ENCODE peak calls at places on chromosomes 4 and X, in ten cellular contexts. A is GM20000; V is HL-60; Z is EL; D is bronchial epithelial cell; U is stimulated activated CD4-positive, alpha-beta T cell treated with anti-CD3 and anti-CD28 coated beads, Interleukin-2, amount 100 ng/mL, for 24 hours; G is activated T-cell treated with anti-CD3 and anti-CD28 coated beads, Interleukin-2, amount 50 U/mL, for 72 hours; J is neural crest cell; M is psoas muscle; L is M059J. O is an unnamed sample.

GRCh38 chrX:154738013-154738738 is 12.7 kb downstream of the GAB3 start:
- DNase-seq in D (peak; percentile 68), V (no peak), U (peak; percentile 20), Z (peak; percentile 68), L (peak; percentile 78), A (no peak), J (no peak), M (peak; percentile 55), G (no peak), O (peak; percentile 42)

GRCh38 chrX:44570524-44570923 is 27.9 kb upstream of the FUNDC1 start:
- DNase-seq in V (no peak), J (no peak), L (peak; percentile 48), D (peak; percentile 30), M (no peak), G (no peak), U (no peak), A (no peak), Z (peak; percentile 8), O (no peak)

GRCh38 chr4:151766691-151767090 is 5.9 kb upstream of the GATB start:
- DNase-seq in U (no peak), M (no peak), G (no peak), Z (no peak), D (peak; percentile 43), J (no peak), A (no peak), V (no peak), L (no peak), O (no peak)

GRCh38 chrX:85928606-85929005 is 118.8 kb downstream of the CHM start:
- DNase-seq in D (no peak), U (no peak), G (no peak), L (no peak), V (no peak), A (no peak), Z (no peak), M (no peak), J (no peak), O (no peak)

GRCh38 chr4:155604718-155605601 is 61.7 kb upstream of the GUCY1A1 start:
- DNase-seq in G (no peak), J (no peak), A (no peak), U (no peak), L (peak; percentile 85), Z (peak; percentile 85), V (no peak), D (peak; percentile 77), M (no peak), O (no peak)

GRCh38 chr4:15100380-15100779 is 98.1 kb downstream of the CPEB2 start:
- DNase-seq in L (no peak), V (no peak), Z (no peak), A (no peak), U (no peak), G (no peak), D (no peak), J (no peak), M (no peak), O (no peak)

GRCh38 chr4:142314183-142314582 is 531.9 kb downstream of the INPP4B start:
- DNase-seq in L (no peak), G (no peak), A (no peak), Z (no peak), D (no peak), J (no peak), U (no peak), M (no peak), V (no peak), O (no peak)

GRCh38 chrX:83336464-83336863 is 171.6 kb upstream of the POU3F4 start:
- DNase-seq in G (no peak), D (no peak), A (no peak), V (no peak), U (no peak), M (no peak), J (no peak), Z (no peak), L (no peak), O (no peak)

GRCh38 chr4:138222041-138222440 is 20.1 kb downstream of the SLC7A11 start:
- DNase-seq in D (peak; percentile 88), J (no peak), M (no peak), V (no peak), U (no peak), L (peak; percentile 45), Z (peak; percentile 92), A (no peak), G (no peak), O (no peak)

GRCh38 chrX:115562492-115562872 is 1.5 kb downstream of the PLS3 start:
- DNase-seq in Z (peak; percentile 55), L (peak; percentile 70), U (no peak), A (no peak), J (peak; percentile 18), D (peak; percentile 22), M (no peak), G (no peak), V (no peak), O (no peak)

GRCh38 chrX:48465336-48465933 is 4.6 kb downstream of the SLC38A5 start:
- DNase-seq in Z (peak; percentile 76), A (no peak), J (no peak), M (no peak), L (peak; percentile 85), D (peak; percentile 82), V (no peak), G (no peak), U (no peak), O (no peak)

GRCh38 chr4:87983996-87984395 is 8.5 kb downstream of the SPP1 start:
- DNase-seq in L (no peak), J (no peak), Z (no peak), U (no peak), V (no peak), D (no peak), G (no peak), A (no peak), M (no peak), O (no peak)

GRCh38 chr4:185004562-185005208 is 13.6 kb upstream of the HELT start:
- DNase-seq in L (peak; percentile 2), G (no peak), V (no peak), Z (no peak), J (no peak), M (peak; percentile 27), U (no peak), D (peak; percentile 5), A (no peak), O (no peak)

GRCh38 chr4:89284828-89285227 is 22.8 kb downstream of the GPRIN3 start:
- DNase-seq in J (no peak), V (no peak), L (peak; percentile 37), Z (no peak), M (no peak), D (no peak), A (no peak), G (peak; percentile 53), U (peak; percentile 36), O (peak; percentile 59)

GRCh38 chr4:144701683-144702233 is 55.8 kb downstream of the HHIP start:
- DNase-seq in M (no peak), G (no peak), Z (peak; percentile 8), A (no peak), J (no peak), D (no peak), U (no peak), V (no peak), L (peak; percentile 65), O (no peak)

GRCh38 chrX:82813671-82814078 is 694.4 kb upstream of the POU3F4 start:
- DNase-seq in M (no peak), L (peak; percentile 95), U (no peak), A (no peak), J (no peak), V (no peak), Z (peak; percentile 0), D (peak; percentile 98), G (no peak), O (no peak)

GRCh38 chrX:101485212-101486064 is at the start of gene ARMCX4:
- DNase-seq in L (peak; percentile 6), A (no peak), D (peak; percentile 8), M (peak; percentile 55), V (no peak), G (peak; percentile 50), Z (peak; percentile 64), U (peak; percentile 49), J (peak; percentile 60), O (peak; percentile 19)

GRCh38 chr4:5812506-5813229 is 80.2 kb downstream of the CRMP1 start:
- DNase-seq in Z (peak; percentile 69), U (no peak), M (no peak), L (peak; percentile 70), D (peak; percentile 64), A (peak; percentile 73), J (peak; percentile 17), G (peak; percentile 30), V (peak; percentile 33), O (no peak)

GRCh38 chr4:105707783-105708182 is 706 bp downstream of the INTS12 start:
- DNase-seq in J (no peak), V (no peak), Z (no peak), L (no peak), U (no peak), D (no peak), M (no peak), A (no peak), G (no peak), O (no peak)

GRCh38 chr4:25654971-25655963 is at the start of gene SLC34A2:
- DNase-seq in M (no peak), U (peak; percentile 5), G (no peak), J (peak; percentile 5), A (no peak), D (peak; percentile 29), V (no peak), Z (no peak), L (no peak), O (no peak)

GRCh38 chrX:413322-414201 is 26.9 kb upstream of the PPP2R3B start:
- DNase-seq in D (no peak), M (peak; percentile 23), A (no peak), J (peak; percentile 20), V (no peak), L (no peak), G (no peak), U (no peak), Z (peak; percentile 58), O (no peak)

GRCh38 chr4:149552601-149553000 is 263.0 kb downstream of the IQCM start:
- DNase-seq in U (no peak), L (no peak), D (no peak), J (no peak), V (no peak), G (no peak), A (no peak), M (no peak), Z (no peak), O (no peak)

GRCh38 chrX:11781734-11782370 is 23.8 kb downstream of the MSL3 start:
- DNase-seq in G (no peak), J (no peak), D (peak; percentile 82), Z (no peak), U (no peak), M (no peak), V (no peak), L (peak; percentile 13), A (no peak), O (no peak)

GRCh38 chr4:169133932-169134331 is 123.9 kb upstream of the CBR4 start:
- DNase-seq in L (no peak), A (no peak), M (no peak), D (no peak), G (no peak), V (no peak), Z (no peak), U (no peak), J (peak; percentile 7), O (no peak)

GRCh38 chr4:163967263-163967662 is 472.8 kb downstream of the TMA16 start:
- DNase-seq in J (no peak), L (no peak), D (no peak), V (no peak), A (no peak), G (no peak), M (no peak), U (no peak), Z (no peak), O (no peak)

GRCh38 chr4:78179188-78179587 is 122.1 kb downstream of the FRAS1 start:
- DNase-seq in D (no peak), U (no peak), Z (no peak), A (no peak), L (no peak), V (no peak), M (no peak), G (no peak), J (no peak), O (no peak)

GRCh38 chr4:56655209-56655626 is 25.9 kb downstream of the HOPX start:
- DNase-seq in J (peak; percentile 18), V (no peak), G (no peak), Z (peak; percentile 57), A (peak; percentile 46), D (no peak), U (peak; percentile 29), M (peak; percentile 54), L (peak; percentile 48), O (no peak)

GRCh38 chrX:103376118-103376978 is at the start of gene BEX3:
- DNase-seq in G (peak; percentile 32), J (peak; percentile 41), D (no peak), Z (peak; percentile 57), M (peak; percentile 41), L (peak; percentile 62), U (peak; percentile 51), A (no peak), V (no peak), O (peak; percentile 28)

O was measured in activated CD4-positive, alpha-beta memory T cell treated with anti-CD3 and anti-CD28 coated beads, Interleukin-2, amount 10 ng/mL, durations not matched to agents 7 days and 5 days.